ENCODE peak calls at places on chromosomes 11 and 22, in four cellular contexts. W is H54, E is upper lobe of left lung, T is adrenal gland. U is an unnamed sample.

GRCh38 chr11:131827440-131827839 is 457.0 kb downstream of the NTM start:
- DNase-seq in W (no peak), E (no peak), T (no peak), U (no peak)

GRCh38 chr11:122556605-122557004 is 98.9 kb upstream of the UBASH3B start:
- DNase-seq in W (no peak), E (no peak), T (no peak), U (no peak)

GRCh38 chr11:82999232-82999631 is 72.5 kb downstream of the RAB30 start:
- DNase-seq in W (no peak), E (no peak), T (no peak), U (no peak)

GRCh38 chr22:37193629-37194191 is 5.7 kb upstream of the C1QTNF6 start:
- DNase-seq in W (no peak), E (no peak), T (peak), U (no peak)

GRCh38 chr22:29992341-29993275 is 87.7 kb upstream of the HORMAD2 start:
- DNase-seq in W (no peak), E (no peak), T (no peak), U (no peak)

GRCh38 chr11:131998020-131998419 is 627.6 kb downstream of the NTM start:
- DNase-seq in W (no peak), E (no peak), T (no peak), U (no peak)

GRCh38 chr11:34271727-34272126 is 86.1 kb downstream of the ABTB2 start:
- DNase-seq in W (no peak), E (no peak), T (no peak), U (no peak)

GRCh38 chr22:30627480-30627879 is 8.1 kb upstream of the SLC35E4 start:
- DNase-seq in W (no peak), E (no peak), T (peak), U (no peak)

GRCh38 chr11:83520849-83521248 is 234.7 kb upstream of the CCDC90B start:
- DNase-seq in W (no peak), E (no peak), T (no peak), U (no peak)

GRCh38 chr11:30487200-30487898 is 98.8 kb downstream of the MPPED2 start:
- DNase-seq in W (no peak), E (peak), T (peak), U (no peak)

GRCh38 chr22:20290045-20290392 is 21.9 kb upstream of the RTN4R start:
- DNase-seq in W (no peak), E (no peak), T (no peak), U (no peak)

GRCh38 chr22:37631448-37632173 is 7.9 kb upstream of the SH3BP1 start:
- DNase-seq in W (no peak), E (no peak), T (no peak), U (no peak)

GRCh38 chr11:19281041-19281440 is 40.3 kb upstream of the E2F8 start:
- DNase-seq in W (no peak), E (no peak), T (peak), U (no peak)

GRCh38 chr11:72652871-72653615 is 21.2 kb downstream of the PDE2A start:
- DNase-seq in W (no peak), E (no peak), T (no peak), U (no peak)

GRCh38 chr11:128359515-128359914 is 227.8 kb downstream of the ETS1 start:
- DNase-seq in W (no peak), E (no peak), T (no peak), U (no peak)

GRCh38 chr22:45604239-45604711 is 67.4 kb upstream of the ATXN10 start:
- DNase-seq in W (peak), E (no peak), T (peak), U (no peak)

GRCh38 chr11:27213232-27213660 is 149.8 kb downstream of the CCDC34 start:
- DNase-seq in W (peak), E (no peak), T (peak), U (no peak)

GRCh38 chr11:13076961-13077360 is 67.8 kb downstream of the RASSF10 start:
- DNase-seq in W (no peak), E (no peak), T (no peak), U (no peak)

GRCh38 chr11:26344647-26345046 is 12.7 kb downstream of the ANO3 start:
- DNase-seq in W (no peak), E (no peak), T (no peak), U (no peak)

GRCh38 chr22:30856699-30857098 is 111.9 kb downstream of the MORC2 start:
- DNase-seq in W (no peak), E (no peak), T (no peak), U (no peak)

GRCh38 chr11:115215694-115216615 is 288.3 kb downstream of the CADM1 start:
- DNase-seq in W (no peak), E (no peak), T (no peak), U (no peak)

GRCh38 chr11:68999093-68999747 is 13.8 kb downstream of the MRGPRF start:
- DNase-seq in W (no peak), E (no peak), T (no peak), U (no peak)

GRCh38 chr11:24716403-24716802 is 219.6 kb downstream of the LUZP2 start:
- DNase-seq in W (no peak), E (no peak), T (no peak), U (no peak)

GRCh38 chr22:40441761-40442364 is 71.5 kb downstream of the SGSM3 start:
- DNase-seq in W (no peak), E (no peak), T (no peak), U (no peak)

GRCh38 chr11:28529540-28530410 is 421.6 kb downstream of the METTL15 start:
- DNase-seq in W (no peak), E (no peak), T (no peak), U (no peak)

GRCh38 chr22:41197046-41197807 is 7.9 kb upstream of the L3MBTL2 start:
- DNase-seq in W (peak), E (peak), T (peak), U (no peak)

GRCh38 chr22:22955866-22956535 is 68.4 kb downstream of the IGLL5 start:
- DNase-seq in W (peak), E (peak), T (peak), U (no peak)

GRCh38 chr22:39990688-39991087 is 4.1 kb upstream of the FAM83F start:
- DNase-seq in W (no peak), E (no peak), T (no peak), U (no peak)

GRCh38 chr22:17562906-17563870 is at the start of gene SLC25A18:
- DNase-seq in W (no peak), E (peak), T (peak), U (no peak)

GRCh38 chr11:45288395-45288794 is 2.3 kb upstream of the SYT13 start:
- DNase-seq in W (no peak), E (no peak), T (no peak), U (no peak)

GRCh38 chr22:45577746-45578523 is 75.3 kb downstream of the FBLN1 start:
- DNase-seq in W (peak), E (peak), T (peak), U (no peak)

GRCh38 chr11:8262552-8263108 is 1.0 kb downstream of the LMO1 start:
- DNase-seq in W (no peak), E (peak), T (peak), U (no peak)

GRCh38 chr11:96084610-96085348 is 160.9 kb upstream of the MTMR2 start:
- DNase-seq in W (no peak), E (no peak), T (no peak), U (no peak)

GRCh38 chr11:11669447-11669846 is 47.6 kb upstream of the GALNT18 start:
- DNase-seq in W (no peak), E (no peak), T (no peak), U (no peak)

GRCh38 chr11:78161937-78162336 is 22.5 kb upstream of the ALG8 start:
- DNase-seq in W (no peak), E (no peak), T (peak), U (no peak)

GRCh38 chr22:30905696-30906341 is 62.8 kb downstream of the MORC2 start:
- DNase-seq in W (no peak), E (no peak), T (no peak), U (no peak)

GRCh38 chr11:45097721-45098493 is 48.5 kb upstream of the PRDM11 start:
- DNase-seq in W (no peak), E (no peak), T (peak), U (no peak)

GRCh38 chr11:71263391-71263790 is 11.0 kb upstream of the SHANK2 start:
- DNase-seq in W (no peak), E (no peak), T (no peak), U (no peak)

GRCh38 chr11:105838668-105839403 is 183.2 kb downstream of the MSANTD4 start:
- DNase-seq in W (peak), E (no peak), T (no peak), U (no peak)

GRCh38 chr11:57421066-57421465 is 5.9 kb downstream of the SLC43A3 start:
- DNase-seq in W (no peak), E (no peak), T (no peak), U (no peak)
- TF ChIP-seq POLR2A in W (no peak), E (no peak), T (no peak), U (no peak)

GRCh38 chr11:10288316-10288715 is 5.7 kb downstream of the SBF2 start:
- DNase-seq in W (no peak), E (no peak), T (no peak), U (no peak)

GRCh38 chr11:10287766-10288165 is 6.3 kb downstream of the SBF2 start:
- DNase-seq in W (no peak), E (no peak), T (no peak), U (no peak)

GRCh38 chr11:10289765-10290420 is 4.1 kb downstream of the SBF2 start:
- DNase-seq in W (no peak), E (no peak), T (no peak), U (no peak)

GRCh38 chr11:10287140-10287539 is 6.9 kb downstream of the SBF2 start:
- DNase-seq in W (no peak), E (no peak), T (no peak), U (no peak)

GRCh38 chr11:10288881-10289764 is 4.9 kb downstream of the SBF2 start:
- DNase-seq in W (no peak), E (no peak), T (no peak), U (no peak)
- TF ChIP-seq POLR2A in W (no peak), E (no peak), T (no peak), U (no peak)

GRCh38 chr11:62705880-62706831 is 1.1 kb downstream of the BSCL2 start:
- DNase-seq in W (peak), E (peak), T (peak), U (peak)
- TF ChIP-seq POLR2A in W (peak), E (peak), T (peak), U (peak)

DNA sequence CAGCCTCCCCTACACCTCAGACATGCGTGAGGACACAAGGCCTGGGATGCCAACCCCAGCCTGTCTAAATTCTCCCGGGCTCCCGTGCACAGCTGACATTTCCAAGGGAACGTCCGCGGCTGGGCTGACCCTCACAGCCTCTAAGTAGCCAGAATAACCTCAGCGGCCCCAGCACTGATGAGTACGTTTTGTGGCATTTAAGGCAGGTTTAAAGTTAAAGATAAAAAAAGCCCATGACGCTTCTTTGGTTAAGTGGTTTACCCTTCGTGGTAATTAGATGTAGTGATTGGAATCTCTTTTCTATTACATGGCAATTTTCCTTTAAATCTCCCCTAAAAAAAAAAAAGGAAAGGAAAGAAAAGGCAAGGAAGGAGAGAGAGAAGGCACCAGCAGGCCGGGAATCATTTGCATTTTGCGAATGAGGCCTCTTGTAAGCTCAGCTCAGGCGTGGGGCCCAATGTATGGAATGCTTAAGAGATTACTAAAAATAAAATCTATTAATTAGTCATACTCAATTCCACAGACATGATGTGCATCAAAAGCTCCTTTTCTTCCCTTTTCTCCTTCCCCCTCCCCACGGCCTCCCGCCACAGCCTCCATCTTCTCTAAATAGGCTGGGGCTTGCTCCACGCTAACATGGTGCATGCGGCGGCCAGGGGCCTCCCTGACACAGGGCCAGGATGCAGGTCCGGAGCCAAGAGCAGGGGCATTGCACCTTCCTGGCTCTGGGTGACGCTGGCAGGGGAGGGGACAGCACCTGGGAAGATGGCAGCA is 44.1 kb downstream of the MACROD1 start:
- DNase-seq in W (peak), E (no peak), T (no peak), U (no peak)
- TF ChIP-seq POLR2A in W (no peak), E (no peak), T (no peak), U (no peak)

DNA sequence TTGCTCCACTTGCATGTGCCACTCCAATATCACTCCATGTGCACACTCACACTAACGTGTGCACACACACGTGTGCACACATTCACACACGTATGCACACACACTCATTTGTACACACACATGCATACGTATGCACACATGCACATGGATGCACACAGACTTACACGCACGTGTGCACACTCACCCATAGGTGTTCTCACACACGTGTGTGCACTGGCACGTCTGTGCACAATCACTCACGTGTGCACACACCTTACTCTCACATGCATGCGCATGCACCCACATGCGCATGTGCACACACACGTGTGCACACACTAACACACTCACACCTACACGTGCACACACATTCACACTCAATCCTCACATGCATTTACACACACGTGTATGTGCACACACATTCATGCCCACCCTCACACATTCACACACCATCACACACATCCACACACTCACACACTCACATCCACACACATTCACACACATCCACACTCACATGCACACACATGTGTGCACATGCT is 9.3 kb upstream of the MS4A15 start:
- DNase-seq in W (no peak), E (no peak), T (no peak), U (no peak)
- TF ChIP-seq POLR2A in W (peak), E (no peak), T (no peak), U (no peak)

GRCh38 chr11:65588199-65589054 is 7.2 kb downstream of the KCNK7 start:
- DNase-seq in W (peak), E (peak), T (peak), U (no peak)
- TF ChIP-seq POLR2A in W (no peak), E (no peak), T (no peak), U (no peak)

DNA sequence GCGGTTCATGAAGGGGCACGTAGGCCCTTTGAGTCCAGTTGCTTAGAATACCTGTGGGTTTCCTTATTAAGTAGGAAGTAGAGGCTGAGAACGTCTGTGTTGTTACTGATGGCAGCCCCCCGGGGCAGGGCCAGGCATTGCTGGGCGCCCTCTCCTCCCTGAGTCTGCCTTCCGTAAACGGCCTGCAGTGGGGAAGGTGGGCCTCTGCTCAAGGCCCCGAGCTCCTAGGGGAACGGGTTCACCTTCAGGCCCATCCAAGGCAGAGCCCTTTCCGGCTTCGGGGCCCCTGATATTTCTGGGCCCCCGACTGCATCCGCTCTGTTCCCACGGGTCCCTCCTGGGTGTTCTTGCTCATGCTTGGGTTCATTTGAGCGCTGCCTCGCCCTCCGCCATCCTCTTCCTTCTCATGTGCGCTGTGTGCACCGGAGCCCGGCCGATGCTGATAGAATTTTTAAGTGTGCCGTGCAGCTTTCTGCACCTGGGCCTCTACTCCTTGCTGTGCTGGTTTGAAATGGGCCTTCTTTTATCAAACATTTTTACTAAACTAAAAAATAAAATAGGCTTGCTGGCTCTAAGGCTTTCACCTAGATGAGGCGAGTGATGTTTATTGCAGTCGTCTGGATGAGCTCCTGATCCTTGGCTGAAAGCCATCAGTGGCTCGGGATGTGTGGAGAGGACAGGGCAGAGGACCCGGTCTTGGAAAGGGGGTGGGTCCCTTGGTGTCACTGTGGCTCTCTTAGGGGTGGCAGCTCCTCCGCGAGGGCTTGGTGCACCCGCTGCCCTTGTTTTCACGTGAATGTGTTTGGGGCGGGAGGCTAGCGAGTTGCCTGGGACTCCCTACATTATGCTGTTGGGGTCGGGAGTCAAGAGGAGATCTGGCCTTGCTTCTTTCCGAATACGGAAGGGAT is 12.3 kb downstream of the TBC1D22A start:
- DNase-seq in W (no peak), E (no peak), T (no peak), U (no peak)
- TF ChIP-seq POLR2A in W (no peak), E (no peak), T (no peak), U (no peak)

DNA sequence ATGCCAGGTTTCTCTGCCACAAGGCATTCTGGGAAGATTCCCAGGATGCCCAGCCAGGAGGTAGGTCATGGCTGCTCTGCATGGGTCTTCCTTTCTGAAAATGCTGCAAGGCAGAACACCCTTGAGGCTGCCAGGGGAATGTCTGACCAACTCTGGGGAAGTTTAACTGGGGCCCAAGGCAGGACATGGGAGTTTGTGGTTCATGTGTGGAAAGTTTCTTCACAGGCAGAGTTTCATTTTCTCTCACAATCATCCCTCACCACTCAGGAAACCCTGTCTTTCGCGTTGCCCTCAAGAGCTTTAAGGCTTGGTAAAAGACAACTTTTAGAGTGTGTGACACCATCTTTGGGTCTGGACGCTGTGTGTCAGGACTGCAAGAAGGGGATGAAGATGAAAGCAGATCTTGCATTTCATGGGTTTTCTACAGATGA is 133.4 kb downstream of the CD44 start:
- DNase-seq in W (no peak), E (peak), T (no peak), U (no peak)
- TF ChIP-seq POLR2A in W (no peak), E (no peak), T (no peak), U (no peak)

DNA sequence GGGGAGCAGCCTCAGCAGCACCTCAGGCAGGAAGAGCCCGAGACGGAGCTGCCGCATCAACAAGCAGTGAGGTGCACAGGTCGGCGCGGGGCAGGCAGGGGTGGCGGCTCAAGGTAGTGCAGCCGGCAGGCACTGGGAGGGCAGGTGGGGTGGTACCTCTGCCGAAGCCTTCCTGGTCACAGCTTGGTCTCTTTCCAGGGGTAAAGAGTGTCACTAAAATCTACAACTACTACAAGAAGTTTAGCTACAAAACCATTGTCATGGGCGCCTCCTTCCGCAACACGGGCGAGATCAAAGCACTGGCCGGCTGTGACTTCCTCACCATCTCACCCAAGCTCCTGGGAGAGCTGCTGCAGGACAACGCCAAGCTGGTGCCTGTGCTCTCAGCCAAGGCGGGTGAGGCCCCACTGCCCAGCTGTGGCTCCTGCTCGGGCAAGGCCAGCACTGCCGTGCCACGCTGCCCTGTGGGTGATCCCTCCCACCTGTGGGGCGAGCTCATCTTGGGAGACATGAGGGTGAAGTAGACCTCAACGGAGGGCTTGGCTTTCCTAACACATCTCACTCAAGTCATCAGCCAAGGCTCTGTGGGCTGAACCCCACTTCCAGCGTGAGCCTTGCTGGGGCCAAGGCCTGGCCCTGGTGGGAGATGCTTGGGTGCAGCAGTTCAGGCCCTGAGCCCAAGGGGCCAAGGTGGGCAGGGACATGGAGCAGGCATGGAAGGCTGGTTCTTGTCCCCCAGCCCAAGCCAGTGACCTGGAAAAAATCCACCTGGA is 13.6 kb downstream of the GATD1 start:
- DNase-seq in W (no peak), E (no peak), T (no peak), U (no peak)
- TF ChIP-seq POLR2A in W (no peak), E (no peak), T (no peak), U (no peak)

U was measured in esophagus squamous epithelium.